ENCODE peak calls at places on chromosomes 7 and 10, in six cellular contexts. One of them, this sample, is unnamed.

GRCh38 chr7:17599733-17600685 is 301.6 kb downstream of the AHR start:
- DNase-seq in amniotic stem cell: peak; percentile 59
- DNase-seq in LHCN-M2: peak; percentile 97
- DNase-seq in GOT3: peak; percentile 24
- DNase-seq in Jurkat, Clone E6-1: no peak
- DNase-seq in ELF-1: no peak
- DNase-seq in this sample: no peak

GRCh38 chr7:21568762-21569161 is 25.9 kb downstream of the DNAH11 start:
- DNase-seq in amniotic stem cell: no peak
- DNase-seq in LHCN-M2: peak; percentile 3
- DNase-seq in GOT3: no peak
- DNase-seq in Jurkat, Clone E6-1: peak; percentile 8
- DNase-seq in ELF-1: no peak
- DNase-seq in this sample: no peak

GRCh38 chr10:75261813-75262725 is 26.3 kb upstream of the COMTD1 start:
- DNase-seq in amniotic stem cell: no peak
- DNase-seq in LHCN-M2: no peak
- DNase-seq in GOT3: no peak
- DNase-seq in Jurkat, Clone E6-1: no peak
- DNase-seq in ELF-1: no peak
- DNase-seq in this sample: no peak

GRCh38 chr10:101682172-101682825 is 12.7 kb downstream of the FBXW4 start:
- DNase-seq in amniotic stem cell: no peak
- DNase-seq in LHCN-M2: peak; percentile 30
- DNase-seq in GOT3: no peak
- DNase-seq in Jurkat, Clone E6-1: no peak
- DNase-seq in ELF-1: no peak
- DNase-seq in this sample: no peak

GRCh38 chr10:21172774-21173432 is 275.8 kb upstream of the NEBL start:
- DNase-seq in amniotic stem cell: no peak
- DNase-seq in LHCN-M2: no peak
- DNase-seq in GOT3: no peak
- DNase-seq in Jurkat, Clone E6-1: no peak
- DNase-seq in ELF-1: peak; percentile 71
- DNase-seq in this sample: no peak

GRCh38 chr10:4170633-4171314 is 385.8 kb upstream of the KLF6 start:
- DNase-seq in amniotic stem cell: no peak
- DNase-seq in LHCN-M2: no peak
- DNase-seq in GOT3: no peak
- DNase-seq in Jurkat, Clone E6-1: no peak
- DNase-seq in ELF-1: peak; percentile 41
- DNase-seq in this sample: no peak

GRCh38 chr7:47071866-47072265 is 510.0 kb downstream of the TNS3 start:
- DNase-seq in amniotic stem cell: no peak
- DNase-seq in LHCN-M2: no peak
- DNase-seq in GOT3: no peak
- DNase-seq in Jurkat, Clone E6-1: no peak
- DNase-seq in ELF-1: no peak
- DNase-seq in this sample: no peak

GRCh38 chr7:6432786-6433185 is 15.0 kb downstream of the DAGLB start:
- DNase-seq in amniotic stem cell: no peak
- DNase-seq in LHCN-M2: no peak
- DNase-seq in GOT3: no peak
- DNase-seq in Jurkat, Clone E6-1: no peak
- DNase-seq in ELF-1: no peak
- DNase-seq in this sample: no peak

GRCh38 chr7:48528689-48529088 is 357.4 kb downstream of the ABCA13 start:
- DNase-seq in amniotic stem cell: no peak
- DNase-seq in LHCN-M2: no peak
- DNase-seq in GOT3: no peak
- DNase-seq in Jurkat, Clone E6-1: peak; percentile 18
- DNase-seq in ELF-1: peak; percentile 13
- DNase-seq in this sample: no peak

GRCh38 chr7:10648289-10648688 is 325.4 kb upstream of the PHF14 start:
- DNase-seq in amniotic stem cell: no peak
- DNase-seq in LHCN-M2: no peak
- DNase-seq in GOT3: no peak
- DNase-seq in Jurkat, Clone E6-1: no peak
- DNase-seq in ELF-1: no peak
- DNase-seq in this sample: no peak

GRCh38 chr7:31747553-31747952 is 60.5 kb downstream of the PPP1R17 start:
- DNase-seq in amniotic stem cell: no peak
- DNase-seq in LHCN-M2: no peak
- DNase-seq in GOT3: no peak
- DNase-seq in Jurkat, Clone E6-1: no peak
- DNase-seq in ELF-1: no peak
- DNase-seq in this sample: no peak

GRCh38 chr10:51215956-51216834 is 141.9 kb downstream of the PRKG1 start:
- DNase-seq in amniotic stem cell: no peak
- DNase-seq in LHCN-M2: no peak
- DNase-seq in GOT3: no peak
- DNase-seq in Jurkat, Clone E6-1: no peak
- DNase-seq in ELF-1: no peak
- DNase-seq in this sample: no peak

GRCh38 chr10:126247454-126247975 is 140.8 kb downstream of the ADAM12 start:
- DNase-seq in amniotic stem cell: peak; percentile 97
- DNase-seq in LHCN-M2: peak; percentile 99
- DNase-seq in GOT3: peak; percentile 46
- DNase-seq in Jurkat, Clone E6-1: no peak
- DNase-seq in ELF-1: peak; percentile 47
- DNase-seq in this sample: no peak

GRCh38 chr10:59177031-59177861 is 803 bp downstream of the PHYHIPL start:
- DNase-seq in amniotic stem cell: peak; percentile 74
- DNase-seq in LHCN-M2: peak; percentile 75
- DNase-seq in GOT3: no peak
- DNase-seq in Jurkat, Clone E6-1: no peak
- DNase-seq in ELF-1: peak; percentile 58
- DNase-seq in this sample: no peak

GRCh38 chr10:63819753-63820347 is 298.6 kb downstream of the REEP3 start:
- DNase-seq in amniotic stem cell: peak; percentile 63
- DNase-seq in LHCN-M2: peak; percentile 62
- DNase-seq in GOT3: no peak
- DNase-seq in Jurkat, Clone E6-1: peak; percentile 9
- DNase-seq in ELF-1: peak; percentile 8
- DNase-seq in this sample: no peak

GRCh38 chr7:121795736-121796135 is 77.2 kb upstream of the PTPRZ1 start:
- DNase-seq in amniotic stem cell: no peak
- DNase-seq in LHCN-M2: no peak
- DNase-seq in GOT3: no peak
- DNase-seq in Jurkat, Clone E6-1: no peak
- DNase-seq in ELF-1: no peak
- DNase-seq in this sample: no peak

GRCh38 chr7:20393021-20394015 is 62.6 kb downstream of the ITGB8 start:
- DNase-seq in amniotic stem cell: no peak
- DNase-seq in LHCN-M2: no peak
- DNase-seq in GOT3: no peak
- DNase-seq in Jurkat, Clone E6-1: no peak
- DNase-seq in ELF-1: no peak
- DNase-seq in this sample: no peak

GRCh38 chr7:23622469-23622868 is 25.3 kb downstream of the CCDC126 start:
- DNase-seq in amniotic stem cell: no peak
- DNase-seq in LHCN-M2: no peak
- DNase-seq in GOT3: no peak
- DNase-seq in Jurkat, Clone E6-1: no peak
- DNase-seq in ELF-1: no peak
- DNase-seq in this sample: no peak

GRCh38 chr7:156731651-156732050 is 91.1 kb downstream of the RNF32 start:
- DNase-seq in amniotic stem cell: no peak
- DNase-seq in LHCN-M2: no peak
- DNase-seq in GOT3: no peak
- DNase-seq in Jurkat, Clone E6-1: no peak
- DNase-seq in ELF-1: no peak
- DNase-seq in this sample: no peak

GRCh38 chr7:111933614-111934013 is 272.6 kb downstream of the DOCK4 start:
- DNase-seq in amniotic stem cell: no peak
- DNase-seq in LHCN-M2: no peak
- DNase-seq in GOT3: no peak
- DNase-seq in Jurkat, Clone E6-1: no peak
- DNase-seq in ELF-1: no peak
- DNase-seq in this sample: no peak

GRCh38 chr10:7102084-7102483 is 308.8 kb downstream of the SFMBT2 start:
- DNase-seq in amniotic stem cell: no peak
- DNase-seq in LHCN-M2: no peak
- DNase-seq in GOT3: no peak
- DNase-seq in Jurkat, Clone E6-1: no peak
- DNase-seq in ELF-1: no peak
- DNase-seq in this sample: no peak

GRCh38 chr10:74063256-74063655 is 65.3 kb downstream of the VCL start:
- DNase-seq in amniotic stem cell: no peak
- DNase-seq in LHCN-M2: peak; percentile 42
- DNase-seq in GOT3: no peak
- DNase-seq in Jurkat, Clone E6-1: no peak
- DNase-seq in ELF-1: no peak
- DNase-seq in this sample: no peak

GRCh38 chr10:11846542-11846941 is 23.4 kb downstream of the PROSER2 start:
- DNase-seq in amniotic stem cell: no peak
- DNase-seq in LHCN-M2: no peak
- DNase-seq in GOT3: no peak
- DNase-seq in Jurkat, Clone E6-1: no peak
- DNase-seq in ELF-1: no peak
- DNase-seq in this sample: no peak

GRCh38 chr10:95096143-95096542 is 26.8 kb upstream of the CYP2C8 start:
- DNase-seq in amniotic stem cell: no peak
- DNase-seq in LHCN-M2: no peak
- DNase-seq in GOT3: no peak
- DNase-seq in Jurkat, Clone E6-1: no peak
- DNase-seq in ELF-1: no peak
- DNase-seq in this sample: no peak

GRCh38 chr7:47351233-47352154 is 230.4 kb downstream of the TNS3 start:
- DNase-seq in amniotic stem cell: no peak
- DNase-seq in LHCN-M2: no peak
- DNase-seq in GOT3: no peak
- DNase-seq in Jurkat, Clone E6-1: no peak
- DNase-seq in ELF-1: no peak
- DNase-seq in this sample: no peak

GRCh38 chr7:156123362-156123761 is 311.1 kb upstream of the SHH start:
- DNase-seq in amniotic stem cell: no peak
- DNase-seq in LHCN-M2: no peak
- DNase-seq in GOT3: no peak
- DNase-seq in Jurkat, Clone E6-1: no peak
- DNase-seq in ELF-1: no peak
- DNase-seq in this sample: no peak

GRCh38 chr10:77313066-77313750 is 324.4 kb downstream of the KCNMA1 start:
- DNase-seq in amniotic stem cell: no peak
- DNase-seq in LHCN-M2: no peak
- DNase-seq in GOT3: no peak
- DNase-seq in Jurkat, Clone E6-1: no peak
- DNase-seq in ELF-1: no peak
- DNase-seq in this sample: no peak

GRCh38 chr7:66013938-66014337 is 31.9 kb upstream of the GUSB start:
- DNase-seq in amniotic stem cell: peak; percentile 10
- DNase-seq in LHCN-M2: peak; percentile 65
- DNase-seq in GOT3: no peak
- DNase-seq in Jurkat, Clone E6-1: no peak
- DNase-seq in ELF-1: peak; percentile 75
- DNase-seq in this sample: no peak

GRCh38 chr10:17616403-17617030 is 657 bp downstream of the HACD1 start:
- DNase-seq in amniotic stem cell: peak; percentile 18
- DNase-seq in LHCN-M2: peak; percentile 66
- DNase-seq in GOT3: no peak
- DNase-seq in Jurkat, Clone E6-1: no peak
- DNase-seq in ELF-1: peak; percentile 84
- DNase-seq in this sample: no peak

GRCh38 chr10:127278001-127278400 is 81.6 kb upstream of the INSYN2A start:
- DNase-seq in amniotic stem cell: no peak
- DNase-seq in LHCN-M2: peak; percentile 3
- DNase-seq in GOT3: no peak
- DNase-seq in Jurkat, Clone E6-1: no peak
- DNase-seq in ELF-1: no peak
- DNase-seq in this sample: no peak

GRCh38 chr7:77544523-77544922 is 7.4 kb downstream of the PTPN12 start:
- DNase-seq in amniotic stem cell: no peak
- DNase-seq in LHCN-M2: no peak
- DNase-seq in GOT3: no peak
- DNase-seq in Jurkat, Clone E6-1: no peak
- DNase-seq in ELF-1: no peak
- DNase-seq in this sample: no peak

GRCh38 chr10:92572362-92573090 is 1.4 kb downstream of the IDE start:
- DNase-seq in amniotic stem cell: no peak
- DNase-seq in LHCN-M2: no peak
- DNase-seq in GOT3: no peak
- DNase-seq in Jurkat, Clone E6-1: no peak
- DNase-seq in ELF-1: peak; percentile 19
- DNase-seq in this sample: no peak

GRCh38 chr10:23754179-23754578 is 315.3 kb downstream of the OTUD1 start:
- DNase-seq in amniotic stem cell: no peak
- DNase-seq in LHCN-M2: no peak
- DNase-seq in GOT3: no peak
- DNase-seq in Jurkat, Clone E6-1: no peak
- DNase-seq in ELF-1: no peak
- DNase-seq in this sample: no peak

This sample was measured in T-helper 1 cell.